ENCODE peak calls at places on chromosomes 2 and 18, in ten cellular contexts. N is AG10803, Q is Panc1, Z is DMS 273 treated with DMSO at 0.1 percent for 48 hours, I is chondrocyte, A is nephron progenitor cell, B is thoracic aorta, V is astrocyte of the spinal cord, F is T-helper 2 cell, X is A172. C is an unnamed sample.

GRCh38 chr2:120874401-120874821 is 138.7 kb downstream of the GLI2 start:
- DNase-seq in N (no peak), Q (no peak), Z (no peak), I (peak), A (peak), B (no peak), V (no peak), F (no peak), X (no peak), C (no peak)

GRCh38 chr2:7725132-7725849 is 808.1 kb downstream of the RNF144A start:
- DNase-seq in N (peak), Q (no peak), Z (no peak), I (no peak), A (no peak), B (no peak), V (peak), F (peak), X (no peak), C (no peak)

GRCh38 chr2:43178602-43179542 is 47.5 kb downstream of the ZFP36L2 start:
- DNase-seq in N (peak), Q (no peak), Z (peak), I (no peak), A (peak), B (peak), V (peak), F (peak), X (peak), C (peak)

GRCh38 chr2:217392930-217393584 is 533.2 kb upstream of the TNP1 start:
- DNase-seq in N (no peak), Q (no peak), Z (no peak), I (no peak), A (no peak), B (no peak), V (no peak), F (no peak), X (no peak), C (no peak)

GRCh38 chr2:158779621-158780020 is 15.5 kb upstream of the DAPL1 start:
- DNase-seq in N (peak), Q (no peak), Z (no peak), I (no peak), A (no peak), B (no peak), V (no peak), F (no peak), X (no peak), C (no peak)

GRCh38 chr2:222440670-222441422 is 16.5 kb downstream of the SGPP2 start:
- DNase-seq in N (peak), Q (no peak), Z (no peak), I (no peak), A (peak), B (no peak), V (peak), F (no peak), X (peak), C (peak)

GRCh38 chr2:127377262-127377661 is 10.5 kb downstream of the MAP3K2 start:
- DNase-seq in N (no peak), Q (no peak), Z (no peak), I (no peak), A (no peak), B (no peak), V (no peak), F (no peak), X (no peak), C (no peak)

GRCh38 chr2:227906991-227907390 is 35.6 kb downstream of the DAW1 start:
- DNase-seq in N (no peak), Q (no peak), Z (no peak), I (no peak), A (no peak), B (no peak), V (no peak), F (no peak), X (no peak), C (no peak)

GRCh38 chr18:64919971-64920370 is 771.1 kb upstream of the LINC00305 start:
- DNase-seq in N (no peak), Q (no peak), Z (no peak), I (no peak), A (no peak), B (no peak), V (no peak), F (no peak), X (no peak), C (no peak)

GRCh38 chr18:49865401-49865800 is 52.1 kb upstream of the ACAA2 start:
- DNase-seq in N (no peak), Q (no peak), Z (peak), I (no peak), A (no peak), B (no peak), V (no peak), F (no peak), X (no peak), C (no peak)

GRCh38 chr2:205835251-205835900 is 153.1 kb downstream of the NRP2 start:
- DNase-seq in N (no peak), Q (no peak), Z (no peak), I (no peak), A (no peak), B (no peak), V (peak), F (no peak), X (no peak), C (no peak)

GRCh38 chr2:111072220-111072871 is 48.4 kb upstream of the BCL2L11 start:
- DNase-seq in N (peak), Q (peak), Z (no peak), I (no peak), A (no peak), B (no peak), V (peak), F (no peak), X (peak), C (peak)

GRCh38 chr2:146777181-146777580 is 1067.6 kb upstream of the ACVR2A start:
- DNase-seq in N (no peak), Q (no peak), Z (peak), I (no peak), A (no peak), B (no peak), V (peak), F (no peak), X (no peak), C (no peak)

GRCh38 chr2:205158404-205158803 is 523.9 kb upstream of the NRP2 start:
- DNase-seq in N (no peak), Q (no peak), Z (no peak), I (no peak), A (no peak), B (no peak), V (no peak), F (no peak), X (no peak), C (no peak)

GRCh38 chr2:7031424-7032245 is 114.4 kb downstream of the RNF144A start:
- DNase-seq in N (no peak), Q (no peak), Z (peak), I (no peak), A (no peak), B (no peak), V (peak), F (peak), X (peak), C (peak)

GRCh38 chr2:239152916-239153305 is 247.9 kb downstream of the HDAC4 start:
- DNase-seq in N (no peak), Q (no peak), Z (no peak), I (no peak), A (no peak), B (no peak), V (no peak), F (no peak), X (no peak), C (no peak)

GRCh38 chr2:108583903-108584520 is 49.7 kb downstream of the LIMS1 start:
- DNase-seq in N (peak), Q (no peak), Z (no peak), I (no peak), A (peak), B (no peak), V (peak), F (peak), X (peak), C (peak)

GRCh38 chr2:227123697-227124096 is 40.3 kb downstream of the COL4A4 start:
- DNase-seq in N (no peak), Q (no peak), Z (no peak), I (no peak), A (no peak), B (no peak), V (no peak), F (no peak), X (no peak), C (no peak)